ENCODE peak calls at places on chromosomes 12 and 14, in five cellular contexts. I is hepatocyte, G is OCI-LY7, R is GM23248, U is neural progenitor cell. N is an unnamed sample.

GRCh38 chr14:65297744-65298143 is 114.8 kb upstream of the FUT8 start:
- DNase-seq in I (peak; percentile 73), G (no peak), R (no peak), U (no peak), N (no peak)

GRCh38 chr12:52580496-52580895 is 6.9 kb upstream of the KRT74 start:
- DNase-seq in I (no peak), G (no peak), R (no peak), U (no peak), N (no peak)

GRCh38 chr12:14244876-14245669 is 120.4 kb upstream of the ATF7IP start:
- DNase-seq in I (no peak), G (no peak), R (no peak), U (no peak), N (no peak)

GRCh38 chr14:104320611-104321086 is 182.3 kb downstream of the KIF26A start:
- DNase-seq in I (no peak), G (no peak), R (no peak), U (no peak), N (no peak)

GRCh38 chr14:33714527-33715222 is 236.2 kb downstream of the EGLN3 start:
- DNase-seq in I (no peak), G (no peak), R (peak; percentile 53), U (no peak), N (no peak)

GRCh38 chr14:25103261-25103660 is 53.3 kb upstream of the STXBP6 start:
- DNase-seq in I (no peak), G (no peak), R (no peak), U (no peak), N (no peak)

GRCh38 chr14:22848391-22849164 is 12.2 kb downstream of the MMP14 start:
- DNase-seq in I (peak; percentile 87), G (no peak), R (peak; percentile 88), U (peak; percentile 23), N (peak; percentile 48)

GRCh38 chr12:47712171-47712570 is 6.3 kb upstream of the RPAP3 start:
- DNase-seq in I (no peak), G (no peak), R (no peak), U (no peak), N (no peak)

GRCh38 chr12:50799908-50800307 is 36.0 kb downstream of the ATF1 start:
- DNase-seq in I (no peak), G (peak; percentile 25), R (peak; percentile 38), U (no peak), N (no peak)
- TF ChIP-seq EZH2phosphoT487 in I (no peak), G (no peak), R (no peak), U (no peak), N (no peak)

DNA sequence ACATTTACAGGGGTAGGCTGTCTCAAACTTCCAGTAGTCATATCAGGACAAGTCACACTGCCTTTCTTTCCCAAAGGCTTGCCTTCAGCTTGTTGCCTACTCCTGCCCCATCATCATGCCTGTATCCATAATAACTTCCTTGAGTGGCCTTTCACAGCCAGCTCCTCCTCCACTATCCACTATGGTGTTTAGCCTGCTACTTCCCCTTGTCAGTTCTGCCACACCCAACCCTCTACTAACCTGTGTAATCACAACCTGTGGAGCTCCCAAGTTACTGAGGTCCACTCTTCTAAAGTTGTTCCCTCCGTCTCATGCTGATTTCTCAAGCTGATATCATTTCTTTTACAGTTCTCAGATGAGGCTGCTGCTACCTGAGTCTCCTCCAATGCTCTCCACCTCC is 159.9 kb downstream of the BMP4 start:
- DNase-seq in I (no peak), G (no peak), R (no peak), U (no peak), N (no peak)
- H3K4me2 ChIP-seq in I (no peak overlapping the region), G (no peak overlapping the region), R (no peak overlapping the region), U (no peak overlapping the region), N (no peak overlapping the region)

DNA sequence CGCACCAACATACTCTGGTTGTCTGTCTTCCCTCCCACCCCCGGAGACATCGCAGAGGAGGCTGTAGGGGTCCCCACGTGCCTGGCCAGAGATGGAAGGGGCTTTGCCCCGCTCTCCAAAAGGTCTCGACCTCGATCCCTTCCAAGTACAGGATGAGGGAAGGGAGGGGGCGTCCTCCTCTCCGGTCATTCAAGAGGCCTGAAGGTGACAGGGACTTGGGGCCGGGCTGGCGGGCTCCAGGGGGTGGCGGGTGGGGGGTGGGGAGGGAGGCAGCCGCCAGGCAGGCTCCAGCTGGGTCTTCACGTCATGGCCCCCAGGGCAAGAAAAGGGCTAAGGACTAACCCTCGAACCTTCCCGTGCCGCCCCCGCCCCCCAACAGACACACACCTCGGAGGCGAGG is 15.1 kb downstream of the TBX3 start:
- DNase-seq in I (peak; percentile 63), G (no peak), R (peak; percentile 40), U (no peak), N (peak; percentile 55)
- H3K4me3 ChIP-seq in I (peak overlapping the region; percentile 55), G (no peak overlapping the region), R (peak overlapping the region; percentile 71), U (peak overlapping the region; percentile 32), N (peak overlapping the region; percentile 53)

GRCh38 chr12:102461501-102461900 is 18.9 kb downstream of the IGF1 start:
- DNase-seq in I (no peak), G (no peak), R (no peak), U (no peak), N (no peak)

GRCh38 chr12:102454808-102455760 is 25.3 kb downstream of the IGF1 start:
- DNase-seq in I (peak; percentile 34), G (no peak), R (peak; percentile 73), U (no peak), N (no peak)

GRCh38 chr12:102462803-102463499 is 17.4 kb downstream of the IGF1 start:
- DNase-seq in I (no peak), G (no peak), R (peak; percentile 84), U (no peak), N (no peak)

GRCh38 chr12:102462386-102462785 is 18.0 kb downstream of the IGF1 start:
- DNase-seq in I (no peak), G (no peak), R (peak; percentile 75), U (no peak), N (no peak)

GRCh38 chr12:102459314-102459713 is 21.0 kb downstream of the IGF1 start:
- DNase-seq in I (no peak), G (no peak), R (no peak), U (no peak), N (no peak)
- TF ChIP-seq EZH2phosphoT487 in I (no peak), G (no peak), R (no peak), U (no peak), N (no peak)

GRCh38 chr12:132579747-132580146 is 30.6 kb downstream of the LRCOL1 start:
- DNase-seq in I (no peak), G (no peak), R (no peak), U (no peak), N (no peak)
- H3K4me2 ChIP-seq in I (no peak overlapping the region), G (no peak overlapping the region), R (no peak overlapping the region), U (no peak overlapping the region), N (no peak overlapping the region)